ENCODE peak calls at places on chromosomes 7 and 10, in four cellular contexts. S is HCT116, B is IMR-90, X is OCI-LY7. H is an unnamed sample.

GRCh38 chr10:130138479-130138866 is 2.3 kb downstream of the GLRX3 start:
- DNase-seq in S (peak), B (peak), X (no peak), H (peak)

GRCh38 chr7:116588225-116588624 is 63.4 kb downstream of the CAV1 start:
- DNase-seq in S (no peak), B (peak), X (peak), H (peak)

GRCh38 chr10:104336829-104337526 is 1.3 kb downstream of the ITPRIP start:
- DNase-seq in S (no peak), B (peak), X (no peak), H (peak)

GRCh38 chr10:61108880-61109279 is 164.9 kb upstream of the RHOBTB1 start:
- DNase-seq in S (no peak), B (no peak), X (no peak), H (no peak)

GRCh38 chr7:30168800-30169584 is 34.2 kb downstream of the MTURN start:
- DNase-seq in S (no peak), B (peak), X (no peak), H (peak)

GRCh38 chr10:117541405-117541908 is 1.1 kb upstream of the EMX2 start:
- DNase-seq in S (no peak), B (no peak), X (no peak), H (no peak)

GRCh38 chr10:23521735-23522134 is 82.9 kb downstream of the OTUD1 start:
- DNase-seq in S (no peak), B (no peak), X (no peak), H (no peak)

GRCh38 chr10:108601856-108602255 is 1321.5 kb downstream of the XPNPEP1 start:
- DNase-seq in S (no peak), B (no peak), X (no peak), H (peak)

GRCh38 chr7:108156897-108157605 is 26.9 kb upstream of the LAMB4 start:
- DNase-seq in S (no peak), B (peak), X (no peak), H (no peak)

GRCh38 chr10:17425584-17426262 is 28.7 kb downstream of the ST8SIA6 start:
- DNase-seq in S (no peak), B (no peak), X (no peak), H (no peak)

GRCh38 chr7:18177815-18178660 is 150.4 kb upstream of the PRPS1L1 start:
- DNase-seq in S (no peak), B (no peak), X (no peak), H (no peak)

GRCh38 chr7:25493811-25494366 is 265.6 kb upstream of the NPVF start:
- DNase-seq in S (no peak), B (no peak), X (no peak), H (no peak)

GRCh38 chr10:11853468-11853867 is 30.3 kb downstream of the PROSER2 start:
- DNase-seq in S (no peak), B (no peak), X (peak), H (no peak)

GRCh38 chr7:159084069-159084801 is 60.4 kb downstream of the VIPR2 start:
- DNase-seq in S (no peak), B (no peak), X (no peak), H (no peak)

GRCh38 chr7:111741811-111742240 is 179.5 kb upstream of the IMMP2L start:
- DNase-seq in S (peak), B (peak), X (peak), H (peak)

GRCh38 chr10:128096486-128097199 is 29.6 kb downstream of the MKI67 start:
- DNase-seq in S (no peak), B (no peak), X (no peak), H (no peak)

GRCh38 chr7:98617051-98617959 is at the start of gene NPTX2:
- DNase-seq in S (no peak), B (no peak), X (no peak), H (peak)

GRCh38 chr7:151167197-151167911 is at the start of gene GBX1:
- DNase-seq in S (no peak), B (no peak), X (no peak), H (no peak)

GRCh38 chr7:27154901-27155815 is 1.3 kb downstream of the HOXA7 start:
- DNase-seq in S (no peak), B (no peak), X (peak), H (peak)

GRCh38 chr10:116105259-116105658 is 167.7 kb downstream of the GFRA1 start:
- DNase-seq in S (no peak), B (no peak), X (no peak), H (no peak)

GRCh38 chr7:142875456-142875855 is 10.1 kb downstream of the TRPV6 start:
- DNase-seq in S (no peak), B (no peak), X (no peak), H (no peak)

GRCh38 chr7:16040381-16040780 is 353.9 kb upstream of the MEOX2 start:
- DNase-seq in S (no peak), B (no peak), X (no peak), H (no peak)

GRCh38 chr10:36358736-36359135 is 716.6 kb upstream of the FZD8 start:
- DNase-seq in S (no peak), B (peak), X (no peak), H (no peak)

GRCh38 chr10:7513455-7513854 is 102.6 kb upstream of the SFMBT2 start:
- DNase-seq in S (no peak), B (no peak), X (no peak), H (no peak)
- H3K4me2 ChIP-seq in S (no peak), B (no peak), X (no peak), H (no peak)

DNA sequence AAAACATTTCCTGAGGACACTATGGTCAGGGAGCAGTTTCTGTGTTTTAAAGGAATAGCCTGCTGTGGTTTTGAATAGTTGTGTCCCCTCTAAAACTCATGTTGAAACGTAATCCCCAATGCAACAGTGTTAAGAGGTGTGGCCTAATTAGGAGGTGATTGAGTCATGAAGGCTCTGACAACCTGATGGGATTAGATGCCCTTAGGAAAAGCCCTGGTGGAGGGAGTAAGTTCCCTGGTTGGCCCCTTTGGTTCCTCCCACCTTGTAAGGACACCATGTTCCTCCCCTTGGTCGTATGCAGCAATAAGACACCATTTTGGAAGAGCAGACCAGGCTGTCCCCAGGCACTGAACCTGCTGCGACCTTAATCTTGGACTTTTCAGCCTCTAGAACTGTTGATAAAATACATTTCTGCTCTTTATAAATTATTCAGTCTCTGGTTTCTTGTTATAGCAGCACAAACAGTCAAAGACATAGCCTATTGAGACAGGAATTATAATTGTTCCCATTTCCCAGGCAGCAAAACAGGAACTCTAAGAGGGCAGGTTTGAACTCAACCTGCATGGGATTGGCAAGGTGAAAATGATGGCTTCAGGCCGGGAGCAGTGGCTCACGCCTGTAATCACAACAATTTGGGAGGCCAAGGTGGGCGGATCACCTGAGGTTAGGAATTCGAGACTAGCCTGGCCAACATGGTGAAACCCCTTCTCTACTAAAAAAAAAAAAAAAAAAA is 20.5 kb upstream of the TNS3 start:
- DNase-seq in S (no peak), B (no peak), X (no peak), H (peak)
- H3K4me2 ChIP-seq in S (no peak), B (no peak), X (peak), H (peak)

DNA sequence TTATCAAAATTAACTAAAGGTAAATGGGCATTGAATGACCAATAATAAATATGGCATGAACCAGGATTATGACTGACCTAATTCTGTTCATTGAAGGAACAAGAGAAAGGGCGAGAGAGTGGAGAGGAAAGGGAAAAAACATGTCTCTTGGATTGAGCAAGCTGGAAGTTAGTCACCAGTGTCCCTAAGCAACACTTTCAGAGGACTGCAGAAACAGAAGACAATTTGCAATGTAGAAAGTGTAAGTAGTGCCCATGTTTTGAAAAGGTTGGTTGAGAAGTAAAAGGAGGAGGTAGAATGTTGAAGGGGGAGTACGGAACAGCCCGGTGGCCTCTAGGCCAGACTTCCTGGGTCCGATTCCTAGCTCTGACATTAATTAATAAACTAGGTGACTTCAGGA is 94.6 kb downstream of the FAS start:
- DNase-seq in S (no peak), B (no peak), X (no peak), H (no peak)
- H3K4me2 ChIP-seq in S (no peak), B (no peak), X (no peak), H (no peak)

DNA sequence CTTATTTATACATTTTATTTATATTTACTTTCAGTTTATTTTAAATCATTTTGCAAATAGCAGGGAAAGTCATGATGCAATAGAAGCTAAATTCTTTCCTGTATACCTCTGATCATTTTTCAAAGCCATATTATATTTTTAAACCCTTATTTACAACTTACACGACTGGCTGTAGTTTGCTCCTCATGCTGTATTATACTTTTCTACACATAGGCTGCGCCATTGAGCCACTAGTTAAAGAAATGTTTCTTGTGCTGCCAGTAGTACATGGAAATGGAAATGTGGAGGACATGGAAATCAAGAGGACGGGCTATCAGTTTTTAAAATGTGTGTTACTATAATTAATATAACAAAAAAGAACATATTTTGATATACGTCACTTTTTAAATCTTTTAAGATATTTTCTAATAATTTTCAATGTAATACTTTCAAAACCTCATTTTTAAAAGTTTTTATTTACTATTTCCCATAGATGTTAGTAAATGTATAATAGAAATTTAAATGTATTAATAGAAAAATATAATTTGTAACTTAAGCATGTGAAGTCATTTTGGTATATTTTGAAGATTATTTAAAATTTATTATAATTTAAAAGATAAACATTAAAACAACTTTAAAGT is 118.5 kb downstream of the VTI1A start:
- DNase-seq in S (peak), B (peak), X (peak), H (peak)
- H3K4me2 ChIP-seq in S (no peak), B (no peak), X (no peak), H (no peak)

H was measured in mammary epithelial cell.